ENCODE peak calls at places on chromosomes 12 and 14, in eight cellular contexts. F is IMR-90, W is T-cell, P is GM12891, K is left ventricle myocardium inferior, O is NCI-H2029 treated with DMSO at 0.1 percent for 48 hours, G is heart left ventricle, C is thyroid gland. R is an unnamed sample.
A peak's percentile ranks its signal among the peaks of the same experiment; 100 is the strongest.

GRCh38 chr12:78086553-78087362 is 256.1 kb downstream of the NAV3 start:
- DNase-seq in F (peak; percentile 12), W (no peak), P (no peak), K (no peak), O (no peak), G (no peak), C (no peak), R (peak; percentile 41)

GRCh38 chr12:105986779-105987686 is 151.7 kb downstream of the NUAK1 start:
- DNase-seq in F (peak; percentile 95), W (no peak), P (no peak), K (no peak), O (no peak), G (no peak), C (no peak), R (peak; percentile 96)

GRCh38 chr14:68998062-68998461 is 19.0 kb upstream of the ACTN1 start:
- DNase-seq in F (no peak), W (no peak), P (no peak), K (no peak), O (no peak), G (no peak), C (no peak), R (no peak)

GRCh38 chr14:103442288-103442687 is 57.1 kb downstream of the MARK3 start:
- DNase-seq in F (peak; percentile 78), W (no peak), P (no peak), K (no peak), O (no peak), G (no peak), C (no peak), R (peak; percentile 56)

GRCh38 chr14:61211476-61212262 is 69.5 kb downstream of the TMEM30B start:
- DNase-seq in F (no peak), W (no peak), P (no peak), K (no peak), O (peak; percentile 99), G (no peak), C (no peak), R (no peak)

GRCh38 chr12:51898937-51899336 is 8.4 kb upstream of the ACVRL1 start:
- DNase-seq in F (peak; percentile 69), W (no peak), P (no peak), K (no peak), O (no peak), G (no peak), C (no peak), R (no peak)

GRCh38 chr12:25553083-25553482 is at the start of gene LMNTD1:
- DNase-seq in F (peak; percentile 89), W (no peak), P (no peak), K (no peak), O (no peak), G (no peak), C (no peak), R (peak; percentile 84)

GRCh38 chr12:44031472-44032185 is 195.7 kb downstream of the TMEM117 start:
- DNase-seq in F (peak; percentile 28), W (no peak), P (no peak), K (no peak), O (no peak), G (no peak), C (no peak), R (no peak)

GRCh38 chr12:27361372-27361771 is 28.7 kb downstream of the BMAL2 start:
- DNase-seq in F (peak; percentile 87), W (no peak), P (no peak), K (no peak), O (no peak), G (no peak), C (no peak), R (no peak)

GRCh38 chr12:124369055-124369900 is 74.4 kb downstream of the RFLNA start:
- DNase-seq in F (peak; percentile 92), W (no peak), P (no peak), K (peak; percentile 92), O (no peak), G (peak; percentile 93), C (peak; percentile 97), R (peak; percentile 96)

GRCh38 chr12:499837-500458 is 40.2 kb downstream of the B4GALNT3 start:
- DNase-seq in F (no peak), W (no peak), P (no peak), K (peak; percentile 28), O (no peak), G (no peak), C (no peak), R (no peak)

GRCh38 chr12:84994436-84994835 is 41.6 kb downstream of the TSPAN19 start:
- DNase-seq in F (peak; percentile 11), W (no peak), P (no peak), K (no peak), O (no peak), G (no peak), C (no peak), R (peak; percentile 51)

GRCh38 chr12:45966486-45966885 is 23.9 kb downstream of the SCAF11 start:
- DNase-seq in F (peak; percentile 78), W (no peak), P (no peak), K (no peak), O (no peak), G (no peak), C (no peak), R (peak; percentile 86)

GRCh38 chr12:128606040-128606439 is 217.7 kb downstream of the SLC15A4 start:
- DNase-seq in F (no peak), W (no peak), P (no peak), K (no peak), O (no peak), G (no peak), C (no peak), R (peak; percentile 58)

GRCh38 chr12:12685305-12685704 is 10.7 kb downstream of the GPR19 start:
- DNase-seq in F (no peak), W (no peak), P (no peak), K (no peak), O (no peak), G (no peak), C (no peak), R (no peak)

GRCh38 chr12:49825360-49825970 is 2.7 kb downstream of the NCKAP5L start:
- DNase-seq in F (peak; percentile 73), W (no peak), P (no peak), K (peak; percentile 46), O (no peak), G (no peak), C (peak; percentile 10), R (peak; percentile 65)

GRCh38 chr12:127579446-127579845 is 687.5 kb upstream of the TMEM132C start:
- DNase-seq in F (peak; percentile 30), W (no peak), P (no peak), K (no peak), O (no peak), G (no peak), C (no peak), R (no peak)

GRCh38 chr12:99427104-99427503 is 220.4 kb upstream of the GARIN6 start:
- DNase-seq in F (no peak), W (no peak), P (no peak), K (no peak), O (no peak), G (no peak), C (no peak), R (no peak)

GRCh38 chr12:79344855-79345840 is 345.6 kb downstream of the PAWR start:
- DNase-seq in F (peak; percentile 50), W (no peak), P (no peak), K (no peak), O (peak; percentile 53), G (no peak), C (peak; percentile 16), R (peak; percentile 76)

GRCh38 chr12:106960443-106960842 is 4.7 kb downstream of the TMEM263 start:
- DNase-seq in F (no peak), W (no peak), P (no peak), K (no peak), O (no peak), G (no peak), C (no peak), R (no peak)

GRCh38 chr14:38791862-38792261 is 311.2 kb downstream of the SEC23A start:
- DNase-seq in F (no peak), W (no peak), P (no peak), K (no peak), O (no peak), G (no peak), C (no peak), R (no peak)

GRCh38 chr14:53470351-53471043 is 317.4 kb upstream of the DDHD1 start:
- DNase-seq in F (peak; percentile 60), W (no peak), P (no peak), K (peak; percentile 41), O (no peak), G (peak; percentile 49), C (peak; percentile 72), R (peak; percentile 44)

GRCh38 chr12:131857908-131858850 is 30.0 kb downstream of the MMP17 start:
- DNase-seq in F (no peak), W (no peak), P (no peak), K (no peak), O (no peak), G (no peak), C (no peak), R (no peak)

GRCh38 chr12:4615667-4616066 is 33.2 kb downstream of the AKAP3 start:
- DNase-seq in F (no peak), W (no peak), P (no peak), K (no peak), O (no peak), G (no peak), C (no peak), R (no peak)

GRCh38 chr12:11707535-11707934 is 58.1 kb downstream of the ETV6 start:
- DNase-seq in F (no peak), W (no peak), P (no peak), K (peak; percentile 56), O (peak; percentile 44), G (peak; percentile 45), C (peak; percentile 70), R (no peak)

GRCh38 chr14:99708449-99708848 is 24.4 kb downstream of the CYP46A1 start:
- DNase-seq in F (no peak), W (no peak), P (no peak), K (no peak), O (no peak), G (no peak), C (no peak), R (no peak)

GRCh38 chr14:39395555-39396254 is 36.5 kb downstream of the FBXO33 start:
- DNase-seq in F (peak; percentile 39), W (no peak), P (no peak), K (no peak), O (no peak), G (no peak), C (no peak), R (peak; percentile 23)

GRCh38 chr12:56152756-56153137 is 360 bp downstream of the MYL6B start:
- DNase-seq in F (no peak), W (no peak), P (no peak), K (no peak), O (no peak), G (no peak), C (no peak), R (no peak)

GRCh38 chr14:91420686-91421085 is 3.1 kb upstream of the CCDC88C start:
- DNase-seq in F (no peak), W (no peak), P (no peak), K (no peak), O (no peak), G (no peak), C (no peak), R (no peak)

GRCh38 chr12:79566452-79566851 is 124.3 kb downstream of the PAWR start:
- DNase-seq in F (peak; percentile 24), W (no peak), P (no peak), K (no peak), O (peak; percentile 68), G (no peak), C (no peak), R (peak; percentile 53)

GRCh38 chr14:65159281-65160062 is 57.2 kb upstream of the MAX start:
- DNase-seq in F (no peak), W (no peak), P (no peak), K (no peak), O (no peak), G (no peak), C (no peak), R (no peak)

GRCh38 chr12:89731064-89731463 is 22.4 kb upstream of the ATP2B1 start:
- DNase-seq in F (peak; percentile 35), W (no peak), P (no peak), K (no peak), O (no peak), G (no peak), C (no peak), R (no peak)

GRCh38 chr12:130870442-130871285 is 1.2 kb upstream of the RAN start:
- DNase-seq in F (peak; percentile 83), W (peak; percentile 56), P (peak; percentile 60), K (peak; percentile 53), O (no peak), G (peak; percentile 42), C (peak; percentile 53), R (peak; percentile 98)